ENCODE peak calls at places on chromosomes 16 and 17, in four cellular contexts. I is heart right ventricle, W is DND-41, O is transverse colon. A is an unnamed sample.
A peak's percentile ranks its signal among the peaks of the same experiment; 100 is the strongest.

GRCh38 chr16:83996481-83997252 is 28.6 kb downstream of the NECAB2 start:
- DNase-seq in I (no peak), W (no peak), O (no peak), A (no peak)

GRCh38 chr17:45273551-45273957 is 11.7 kb upstream of the SPATA32 start:
- DNase-seq in I (no peak), W (no peak), O (no peak), A (no peak)

GRCh38 chr16:66552288-66553143 is at the start of gene CKLF:
- DNase-seq in I (peak; percentile 88), W (peak; percentile 94), O (peak; percentile 93), A (peak; percentile 83)

GRCh38 chr17:19753661-19754463 is 5.8 kb upstream of the ALDH3A1 start:
- DNase-seq in I (peak; percentile 35), W (no peak), O (peak; percentile 64), A (no peak)

GRCh38 chr17:73142763-73143395 is 21.9 kb upstream of the SSTR2 start:
- DNase-seq in I (no peak), W (peak; percentile 73), O (no peak), A (no peak)

GRCh38 chr16:64311241-64311640 is 810.6 kb downstream of the CDH11 start:
- DNase-seq in I (no peak), W (no peak), O (no peak), A (no peak)

GRCh38 chr17:57677301-57677700 is 67.8 kb downstream of the CCDC182 start:
- DNase-seq in I (no peak), W (peak; percentile 3), O (no peak), A (no peak)

GRCh38 chr16:86959182-86959651 is 358.0 kb downstream of the C16orf95 start:
- DNase-seq in I (no peak), W (no peak), O (no peak), A (no peak)

GRCh38 chr17:1945621-1946020 is 79.5 kb downstream of the RTN4RL1 start:
- DNase-seq in I (no peak), W (no peak), O (no peak), A (no peak)

GRCh38 chr17:8122923-8123694 is 797 bp downstream of the HES7 start:
- DNase-seq in I (peak; percentile 25), W (peak; percentile 29), O (no peak), A (no peak)

GRCh38 chr16:89319883-89320716 is 102.6 kb downstream of the ZNF778 start:
- DNase-seq in I (no peak), W (no peak), O (peak; percentile 38), A (no peak)

GRCh38 chr17:79362996-79363305 is 247.9 kb downstream of the RBFOX3 start:
- DNase-seq in I (no peak), W (no peak), O (no peak), A (no peak)

GRCh38 chr17:31391496-31391949 is at the start of gene RAB11FIP4:
- DNase-seq in I (no peak), W (no peak), O (no peak), A (no peak)

GRCh38 chr16:54506691-54507090 is 220.1 kb upstream of the IRX3 start:
- DNase-seq in I (no peak), W (no peak), O (no peak), A (no peak)

GRCh38 chr17:1736348-1737281 is 6.1 kb upstream of the SERPINF2 start:
- DNase-seq in I (peak; percentile 69), W (no peak), O (peak; percentile 52), A (no peak)

GRCh38 chr16:19748389-19749110 is 30.5 kb downstream of the IQCK start:
- DNase-seq in I (no peak), W (no peak), O (no peak), A (no peak)

GRCh38 chr17:32569171-32570080 is 82.6 kb downstream of the CDK5R1 start:
- DNase-seq in I (no peak), W (no peak), O (no peak), A (no peak)

GRCh38 chr16:78122774-78123315 is 23.4 kb downstream of the WWOX start:
- DNase-seq in I (no peak), W (peak; percentile 30), O (no peak), A (no peak)

GRCh38 chr16:85234310-85235235 is 122.3 kb upstream of the CIBAR2 start:
- DNase-seq in I (peak; percentile 65), W (no peak), O (peak; percentile 50), A (peak; percentile 51)

GRCh38 chr16:10981697-10982216 is 37.4 kb downstream of the CLEC16A start:
- DNase-seq in I (no peak), W (peak; percentile 72), O (no peak), A (no peak)

GRCh38 chr16:66474750-66475199 is 47.7 kb downstream of the BEAN1 start:
- DNase-seq in I (no peak), W (peak; percentile 76), O (peak; percentile 27), A (no peak)

GRCh38 chr16:3019594-3020246 is 448 bp upstream of the TNFRSF12A start:
- DNase-seq in I (no peak), W (no peak), O (no peak), A (no peak)

GRCh38 chr17:37312137-37312923 is 63.5 kb upstream of the C17orf78 start:
- DNase-seq in I (no peak), W (no peak), O (no peak), A (no peak)

GRCh38 chr16:14132696-14133048 is 61.6 kb downstream of the MRTFB start:
- DNase-seq in I (no peak), W (no peak), O (no peak), A (no peak)

GRCh38 chr16:7688811-7689210 is 356.2 kb downstream of the RBFOX1 start:
- DNase-seq in I (no peak), W (no peak), O (no peak), A (no peak)

GRCh38 chr16:7691533-7691932 is 358.9 kb downstream of the RBFOX1 start:
- DNase-seq in I (no peak), W (no peak), O (no peak), A (no peak)

GRCh38 chr16:7689234-7689633 is 356.6 kb downstream of the RBFOX1 start:
- DNase-seq in I (no peak), W (no peak), O (no peak), A (no peak)
- TF ChIP-seq CTCF in I (no peak), W (no peak), O (no peak), A (no peak)

GRCh38 chr17:27083408-27084185 is 210.3 kb upstream of the WSB1 start:
- DNase-seq in I (no peak), W (no peak), O (no peak), A (no peak)

GRCh38 chr17:27086526-27086925 is 207.4 kb upstream of the WSB1 start:
- DNase-seq in I (no peak), W (no peak), O (no peak), A (no peak)

GRCh38 chr17:27087935-27088766 is 205.8 kb upstream of the WSB1 start:
- DNase-seq in I (no peak), W (no peak), O (no peak), A (no peak)

GRCh38 chr17:27082775-27083154 is 211.1 kb upstream of the WSB1 start:
- DNase-seq in I (no peak), W (no peak), O (no peak), A (no peak)

DNA sequence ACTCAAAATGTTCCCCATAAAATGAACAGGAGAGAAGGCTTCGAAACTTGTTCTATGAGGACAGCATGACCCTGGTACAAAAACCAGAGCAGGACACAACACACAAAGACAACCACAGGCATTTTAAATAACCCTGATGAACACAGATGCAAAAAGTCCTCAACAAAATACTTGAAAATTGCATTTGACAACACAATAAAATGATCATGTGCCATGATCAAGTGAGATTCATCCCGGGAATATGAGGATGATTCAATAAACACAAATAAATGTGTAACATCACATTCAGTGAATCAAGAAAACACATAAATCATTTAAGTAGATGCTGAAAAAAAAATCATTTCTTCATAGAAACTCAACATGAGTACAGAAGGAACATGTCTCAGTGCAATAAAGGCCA is 208.4 kb upstream of the WSB1 start:
- DNase-seq in I (no peak), W (no peak), O (no peak), A (no peak)
- H3K9me3 ChIP-seq in I (no peaks in the 10 kb centered on the region), W (no peaks in the 10 kb centered on the region), O (no peaks in the 10 kb centered on the region), A (no peaks in the 10 kb centered on the region)

GRCh38 chr16:74485916-74486315 is 64.6 kb upstream of the CLEC18B start:
- DNase-seq in I (no peak), W (no peak), O (no peak), A (no peak)

GRCh38 chr16:74477226-74477625 is 55.9 kb upstream of the CLEC18B start:
- DNase-seq in I (no peak), W (no peak), O (no peak), A (no peak)

DNA sequence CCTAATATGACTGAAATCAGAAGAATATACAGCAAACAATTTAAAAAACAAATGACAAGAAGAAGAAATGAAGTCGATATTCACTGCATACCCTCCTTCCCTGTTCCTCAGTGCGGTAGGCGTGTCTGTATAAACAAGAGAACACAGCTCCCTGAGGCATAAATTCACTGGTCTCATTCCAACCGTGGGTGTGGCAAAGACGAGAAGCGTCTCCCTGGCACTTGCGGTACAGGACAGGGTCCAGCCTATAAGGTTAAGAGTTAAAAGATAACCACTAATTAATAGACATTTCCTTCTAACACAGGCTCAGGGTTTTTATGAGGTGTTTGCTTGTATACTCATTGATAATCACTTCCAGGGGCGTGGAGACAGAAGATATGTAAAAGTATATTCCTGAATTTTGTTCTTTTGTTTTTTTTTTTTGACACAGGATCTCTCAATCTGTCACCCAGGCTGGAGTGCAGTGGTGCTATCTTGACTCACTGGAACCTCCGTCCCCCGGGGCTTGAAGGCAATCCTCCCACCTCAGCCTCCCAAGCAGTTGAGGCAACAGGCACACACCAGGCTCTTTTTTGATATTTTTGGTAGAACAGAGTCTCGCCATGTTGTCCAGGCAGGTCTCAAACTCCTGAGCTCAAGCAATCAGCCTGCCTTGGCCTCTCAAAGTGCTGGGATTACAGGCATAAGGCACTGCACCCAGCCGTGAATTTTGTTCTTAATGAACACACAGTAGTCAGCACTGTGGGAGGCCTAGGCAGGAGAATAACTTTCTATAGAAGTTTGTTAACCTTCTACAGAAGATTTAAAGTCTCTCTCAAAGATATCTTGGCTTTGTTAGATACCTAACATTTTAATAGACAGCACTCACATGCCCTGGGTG is 59.1 kb upstream of the CLEC18B start:
- DNase-seq in I (peak; percentile 35), W (no peak), O (peak; percentile 86), A (peak; percentile 63)
- H3K27ac ChIP-seq in I (no peak overlapping the region), W (no peak overlapping the region), O (peak overlapping the region; percentile 66), A (peak overlapping the region; percentile 71)

GRCh38 chr17:51435171-51435552 is 174.8 kb downstream of the UTP18 start:
- DNase-seq in I (no peak), W (no peak), O (no peak), A (no peak)

GRCh38 chr17:51430581-51430980 is 170.2 kb downstream of the UTP18 start:
- DNase-seq in I (no peak), W (no peak), O (no peak), A (no peak)

GRCh38 chr17:51434434-51435170 is 174.3 kb downstream of the UTP18 start:
- DNase-seq in I (no peak), W (no peak), O (no peak), A (no peak)

GRCh38 chr17:51439395-51440229 is 179.3 kb downstream of the UTP18 start:
- DNase-seq in I (no peak), W (no peak), O (no peak), A (no peak)

DNA sequence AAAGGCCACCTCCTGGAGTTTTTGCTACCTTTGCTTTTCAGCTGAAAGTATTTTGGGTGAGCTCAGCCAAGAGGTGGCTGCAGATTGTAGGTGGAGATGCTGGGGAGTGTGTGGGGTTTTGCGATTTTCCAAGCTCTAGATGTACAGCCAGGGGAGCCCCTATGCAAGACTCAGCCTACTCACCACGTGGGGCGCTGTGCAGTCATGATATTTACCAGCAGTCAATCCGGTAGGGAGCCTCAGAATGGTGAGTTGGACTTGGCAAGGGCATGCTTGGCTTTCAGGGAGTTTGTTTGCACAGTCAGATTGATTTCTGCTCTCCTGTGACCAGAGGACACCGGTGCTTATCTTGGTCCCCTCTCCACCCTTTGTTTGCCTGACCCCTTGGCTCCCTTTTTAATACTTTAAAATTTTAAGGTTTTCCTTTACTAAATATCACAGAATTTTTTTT is 175.3 kb downstream of the UTP18 start:
- DNase-seq in I (peak; percentile 9), W (peak; percentile 17), O (peak; percentile 48), A (peak; percentile 17)
- TF ChIP-seq CTCF in I (no peak), W (peak; percentile 36), O (no peak), A (peak; percentile 12)

GRCh38 chr16:35239561-35239960 is 1780.1 kb downstream of the TP53TG3F start:
- DNase-seq in I (no peak), W (no peak), O (no peak), A (no peak)
- H3K9me3 ChIP-seq in I (no peaks in the 10 kb centered on the region), W (no peaks in the 10 kb centered on the region), O (peaks cover 3% of the 10 kb centered on the region), A (no peaks in the 10 kb centered on the region)